ENCODE peak calls at places on chromosomes 12 and 14, in five cellular contexts. N, E, Z, Q and D are unnamed samples.

GRCh38 chr14:74437654-74438053 is 11.6 kb upstream of the SYNDIG1L start:
- DNase-seq in E (no peak), N (no peak), Z (no peak), Q (no peak), D (no peak)

GRCh38 chr12:2833327-2833726 is 1.5 kb downstream of the NRIP2 start:
- DNase-seq in Z (no peak), E (no peak), N (no peak), Q (no peak), D (no peak)

GRCh38 chr14:104109731-104110361 is 24.3 kb downstream of the ASPG start:
- DNase-seq in E (peak; percentile 4), N (no peak), Q (peak; percentile 28), Z (no peak), D (no peak)

GRCh38 chr14:101361044-101361443 is 200.3 kb upstream of the DIO3 start:
- DNase-seq in E (no peak), Z (no peak), Q (no peak), N (no peak), D (no peak)

GRCh38 chr14:102620413-102620812 is 28.0 kb downstream of the RCOR1 start:
- DNase-seq in Z (peak; percentile 41), N (no peak), Q (no peak), E (no peak), D (no peak)

GRCh38 chr14:80504781-80505180 is 293.5 kb upstream of the DIO2 start:
- DNase-seq in E (no peak), Q (no peak), Z (no peak), N (no peak), D (no peak)

GRCh38 chr14:31592122-31592521 is 30.9 kb downstream of the NUBPL start:
- DNase-seq in E (no peak), N (no peak), Q (no peak), Z (no peak), D (no peak)

GRCh38 chr14:83294941-83295340 is 1761.3 kb upstream of the SEL1L start:
- DNase-seq in E (no peak), Z (peak; percentile 20), N (no peak), Q (no peak), D (no peak)

GRCh38 chr12:132353811-132354210 is 24.4 kb upstream of the GALNT9 start:
- DNase-seq in Z (no peak), E (peak; percentile 39), Q (no peak), N (no peak), D (no peak)

GRCh38 chr12:40692617-40693502 is 621 bp downstream of the CNTN1 start:
- DNase-seq in Z (no peak), Q (no peak), E (no peak), N (no peak), D (no peak)

GRCh38 chr12:43942379-43942778 is 106.5 kb downstream of the TMEM117 start:
- DNase-seq in E (no peak), Z (no peak), Q (no peak), N (no peak), D (peak; percentile 10)

GRCh38 chr14:71324767-71325272 is 417.6 kb downstream of the PCNX1 start:
- DNase-seq in Z (no peak), N (peak; percentile 6), E (peak; percentile 58), Q (peak; percentile 65), D (no peak)

GRCh38 chr12:87140257-87140656 is 884.1 kb upstream of the MGAT4C start:
- DNase-seq in Z (peak; percentile 24), Q (no peak), N (no peak), E (no peak), D (peak; percentile 93)